ENCODE peak calls at places on chromosome 4, in seven cellular contexts. One of them, this sample, is unnamed.

GRCh38 chr4:95061220-95061619 is 303.5 kb downstream of the BMPR1B start:
- DNase-seq in PC-9: no peak
- DNase-seq in GM23338: peak
- DNase-seq in fibroblast of lung: peak
- DNase-seq in PC-3: no peak
- DNase-seq in GM23248: no peak
- DNase-seq in HCT116: no peak
- DNase-seq in this sample: no peak

GRCh38 chr4:2650276-2650675 is 105.9 kb downstream of the TNIP2 start:
- DNase-seq in GM23248: no peak
- DNase-seq in HCT116: no peak
- DNase-seq in fibroblast of lung: no peak
- DNase-seq in PC-3: no peak
- DNase-seq in PC-9: no peak
- DNase-seq in GM23338: no peak
- DNase-seq in this sample: no peak

GRCh38 chr4:105352826-105353225 is 121.0 kb downstream of the PPA2 start:
- DNase-seq in HCT116: no peak
- DNase-seq in fibroblast of lung: peak
- DNase-seq in GM23248: peak
- DNase-seq in PC-3: no peak
- DNase-seq in PC-9: no peak
- DNase-seq in GM23338: no peak
- DNase-seq in this sample: no peak

GRCh38 chr4:107276052-107276451 is 239.9 kb upstream of the DKK2 start:
- DNase-seq in fibroblast of lung: no peak
- DNase-seq in PC-3: no peak
- DNase-seq in GM23338: no peak
- DNase-seq in HCT116: no peak
- DNase-seq in GM23248: no peak
- DNase-seq in PC-9: no peak
- DNase-seq in this sample: no peak

GRCh38 chr4:155759372-155760252 is 791 bp downstream of the GUCY1B1 start:
- DNase-seq in PC-3: peak
- DNase-seq in fibroblast of lung: peak
- DNase-seq in HCT116: no peak
- DNase-seq in GM23338: peak
- DNase-seq in GM23248: peak
- DNase-seq in PC-9: no peak
- DNase-seq in this sample: no peak

GRCh38 chr4:139589619-139590018 is 33.6 kb upstream of the SETD7 start:
- DNase-seq in HCT116: no peak
- DNase-seq in GM23338: no peak
- DNase-seq in fibroblast of lung: peak
- DNase-seq in PC-3: no peak
- DNase-seq in GM23248: peak
- DNase-seq in PC-9: no peak
- DNase-seq in this sample: no peak

GRCh38 chr4:38663801-38664703 is at the start of gene KLF3:
- DNase-seq in fibroblast of lung: peak
- DNase-seq in PC-3: peak
- DNase-seq in GM23248: peak
- DNase-seq in PC-9: peak
- DNase-seq in GM23338: peak
- DNase-seq in HCT116: peak
- DNase-seq in this sample: peak

GRCh38 chr4:101349346-101350064 is 2.2 kb upstream of the PPP3CA start:
- DNase-seq in GM23248: peak
- DNase-seq in GM23338: no peak
- DNase-seq in PC-9: peak
- DNase-seq in HCT116: peak
- DNase-seq in PC-3: peak
- DNase-seq in fibroblast of lung: peak
- DNase-seq in this sample: no peak

GRCh38 chr4:33649015-33649414 is 2595.3 kb downstream of the ARAP2 start:
- DNase-seq in GM23248: peak
- DNase-seq in PC-9: no peak
- DNase-seq in GM23338: peak
- DNase-seq in HCT116: peak
- DNase-seq in PC-3: peak
- DNase-seq in fibroblast of lung: peak
- DNase-seq in this sample: no peak

GRCh38 chr4:44493924-44494323 is 45.3 kb upstream of the KCTD8 start:
- DNase-seq in PC-3: peak
- DNase-seq in GM23338: peak
- DNase-seq in PC-9: no peak
- DNase-seq in HCT116: no peak
- DNase-seq in fibroblast of lung: no peak
- DNase-seq in GM23248: peak
- DNase-seq in this sample: no peak

GRCh38 chr4:7703669-7704068 is 236.0 kb downstream of the AFAP1 start:
- DNase-seq in GM23248: no peak
- DNase-seq in HCT116: no peak
- DNase-seq in PC-3: peak
- DNase-seq in PC-9: no peak
- DNase-seq in fibroblast of lung: no peak
- DNase-seq in GM23338: no peak
- DNase-seq in this sample: no peak

GRCh38 chr4:78561677-78562076 is 10.1 kb downstream of the ANXA3 start:
- DNase-seq in HCT116: no peak
- DNase-seq in PC-3: peak
- DNase-seq in GM23338: no peak
- DNase-seq in fibroblast of lung: peak
- DNase-seq in GM23248: peak
- DNase-seq in PC-9: peak
- DNase-seq in this sample: no peak

GRCh38 chr4:42148453-42148852 is 4.0 kb downstream of the BEND4 start:
- DNase-seq in HCT116: no peak
- DNase-seq in GM23248: no peak
- DNase-seq in fibroblast of lung: no peak
- DNase-seq in GM23338: no peak
- DNase-seq in PC-9: no peak
- DNase-seq in PC-3: no peak
- DNase-seq in this sample: no peak

GRCh38 chr4:174865418-174865985 is 36.5 kb upstream of the GLRA3 start:
- DNase-seq in GM23338: no peak
- DNase-seq in GM23248: no peak
- DNase-seq in fibroblast of lung: peak
- DNase-seq in HCT116: no peak
- DNase-seq in PC-9: no peak
- DNase-seq in PC-3: peak
- DNase-seq in this sample: no peak

GRCh38 chr4:81635747-81636146 is 164.0 kb upstream of the RASGEF1B start:
- DNase-seq in GM23248: no peak
- DNase-seq in fibroblast of lung: no peak
- DNase-seq in PC-3: peak
- DNase-seq in PC-9: peak
- DNase-seq in HCT116: peak
- DNase-seq in GM23338: no peak
- DNase-seq in this sample: no peak

GRCh38 chr4:163343604-163344146 is at the start of gene NPY5R:
- DNase-seq in GM23248: no peak
- DNase-seq in GM23338: peak
- DNase-seq in fibroblast of lung: no peak
- DNase-seq in PC-9: no peak
- DNase-seq in HCT116: no peak
- DNase-seq in PC-3: no peak
- DNase-seq in this sample: no peak

GRCh38 chr4:6111354-6111930 is 88.9 kb downstream of the JAKMIP1 start:
- DNase-seq in PC-9: no peak
- DNase-seq in fibroblast of lung: no peak
- DNase-seq in HCT116: no peak
- DNase-seq in GM23248: no peak
- DNase-seq in PC-3: no peak
- DNase-seq in GM23338: no peak
- DNase-seq in this sample: no peak

GRCh38 chr4:94686086-94686485 is 71.7 kb upstream of the BMPR1B start:
- DNase-seq in HCT116: no peak
- DNase-seq in GM23248: no peak
- DNase-seq in fibroblast of lung: no peak
- DNase-seq in PC-9: no peak
- DNase-seq in GM23338: no peak
- DNase-seq in PC-3: no peak
- DNase-seq in this sample: no peak

GRCh38 chr4:1577818-1578217 is 106.3 kb downstream of the FAM53A start:
- DNase-seq in PC-3: no peak
- DNase-seq in fibroblast of lung: no peak
- DNase-seq in HCT116: no peak
- DNase-seq in PC-9: no peak
- DNase-seq in GM23248: no peak
- DNase-seq in GM23338: no peak
- DNase-seq in this sample: no peak

GRCh38 chr4:1578301-1578781 is 105.8 kb downstream of the FAM53A start:
- DNase-seq in GM23248: peak
- DNase-seq in fibroblast of lung: no peak
- DNase-seq in GM23338: peak
- DNase-seq in PC-9: no peak
- DNase-seq in HCT116: no peak
- DNase-seq in PC-3: no peak
- DNase-seq in this sample: no peak

GRCh38 chr4:1578968-1579833 is 104.9 kb downstream of the FAM53A start:
- DNase-seq in GM23338: peak
- DNase-seq in fibroblast of lung: peak
- DNase-seq in HCT116: peak
- DNase-seq in PC-9: no peak
- DNase-seq in GM23248: peak
- DNase-seq in PC-3: peak
- DNase-seq in this sample: no peak

GRCh38 chr4:1582227-1582626 is 101.9 kb downstream of the FAM53A start:
- DNase-seq in GM23338: no peak
- DNase-seq in PC-3: no peak
- DNase-seq in HCT116: no peak
- DNase-seq in PC-9: no peak
- DNase-seq in fibroblast of lung: no peak
- DNase-seq in GM23248: no peak
- DNase-seq in this sample: no peak

DNA sequence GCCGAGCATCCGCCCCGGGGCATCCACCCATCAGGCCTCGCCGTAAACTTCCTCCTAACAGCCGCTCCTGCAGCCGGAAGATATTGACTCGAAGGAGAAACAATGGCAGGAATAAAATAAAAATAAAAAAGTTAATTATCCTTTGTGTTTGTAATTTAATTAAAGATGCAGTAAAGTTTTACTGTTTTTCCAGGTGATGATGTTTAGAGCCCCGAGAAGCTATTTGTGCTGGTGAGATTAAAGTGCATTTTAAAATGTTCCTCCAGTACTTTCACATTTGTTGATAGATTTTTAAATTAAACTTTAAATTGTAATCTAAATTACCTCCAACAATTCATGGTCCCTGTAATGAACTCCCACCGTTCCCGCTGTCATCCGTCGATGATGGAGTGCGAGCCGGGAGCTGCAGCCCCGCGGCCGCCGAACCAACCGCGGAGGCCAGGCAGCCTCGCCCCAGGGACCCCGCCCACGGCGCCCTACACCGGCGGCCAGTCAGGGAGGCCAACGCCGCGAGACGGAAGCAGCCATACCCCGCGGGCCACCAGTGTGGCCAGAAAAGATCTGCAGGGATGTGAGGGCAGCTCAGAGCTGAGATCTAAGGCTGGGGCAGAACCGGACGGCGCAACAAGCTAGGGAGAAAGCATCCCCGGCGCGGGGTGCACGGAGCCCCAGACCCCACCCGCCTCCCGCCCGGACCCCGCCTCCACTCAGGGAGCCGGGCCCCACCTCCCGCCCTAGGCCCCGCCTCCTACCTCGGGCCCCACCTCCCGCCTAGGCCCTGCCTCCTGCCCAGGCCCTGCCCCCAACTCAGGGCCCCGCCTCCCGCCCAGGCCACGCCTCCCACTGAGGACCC is 104.1 kb downstream of the FAM53A start:
- DNase-seq in PC-9: peak
- DNase-seq in HCT116: peak
- DNase-seq in GM23248: peak
- DNase-seq in GM23338: peak
- DNase-seq in fibroblast of lung: peak
- DNase-seq in PC-3: peak
- DNase-seq in this sample: no peak
- TF ChIP-seq EZH2 in PC-9: no peak
- TF ChIP-seq EZH2 in HCT116: no peak
- TF ChIP-seq EZH2 in GM23248: no peak
- TF ChIP-seq EZH2 in GM23338: no peak
- TF ChIP-seq EZH2 in fibroblast of lung: no peak
- TF ChIP-seq EZH2 in PC-3: no peak
- TF ChIP-seq EZH2 in this sample: no peak

DNA sequence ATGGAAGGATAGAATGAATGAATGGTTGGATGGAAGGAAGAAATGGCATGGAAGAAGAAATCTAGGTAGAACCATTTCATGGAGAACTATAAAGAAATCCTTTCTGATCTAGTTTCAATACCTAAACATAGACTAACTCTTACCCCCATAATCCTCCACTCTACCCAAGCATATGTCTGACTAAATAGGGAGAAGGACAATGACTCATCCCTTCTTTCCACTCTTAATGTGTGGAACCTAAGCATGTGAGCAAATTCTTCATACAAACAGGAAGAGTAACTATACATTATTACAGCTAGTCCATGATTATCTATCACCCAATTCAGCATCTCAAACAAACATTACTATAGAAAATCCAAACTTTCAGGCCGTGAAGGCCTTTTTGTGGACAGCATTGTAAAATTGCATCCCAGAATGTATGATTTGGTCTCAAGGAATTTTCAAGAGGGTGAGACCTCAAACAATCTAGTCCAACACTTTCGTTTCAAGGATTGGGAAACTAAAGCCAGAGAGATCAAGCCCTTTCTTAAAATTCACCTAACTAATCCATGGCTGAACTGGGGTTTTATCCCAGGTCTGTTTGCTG is 11.2 kb downstream of the C1QTNF7 start:
- DNase-seq in PC-3: no peak
- DNase-seq in PC-9: no peak
- DNase-seq in GM23248: peak
- DNase-seq in HCT116: no peak
- DNase-seq in fibroblast of lung: peak
- DNase-seq in GM23338: no peak
- DNase-seq in this sample: no peak
- H2AFZ ChIP-seq in PC-3: no peak
- H2AFZ ChIP-seq in PC-9: no peak
- H2AFZ ChIP-seq in GM23248: no peak
- H2AFZ ChIP-seq in HCT116: no peak
- H2AFZ ChIP-seq in fibroblast of lung: no peak
- H2AFZ ChIP-seq in GM23338: peak
- H2AFZ ChIP-seq in this sample: no peak

GRCh38 chr4:128161138-128161537 is 100.0 kb downstream of the LARP1B start:
- DNase-seq in fibroblast of lung: no peak
- DNase-seq in PC-9: no peak
- DNase-seq in HCT116: no peak
- DNase-seq in GM23338: peak
- DNase-seq in PC-3: no peak
- DNase-seq in GM23248: no peak
- DNase-seq in this sample: no peak
- TF ChIP-seq EZH2 in fibroblast of lung: no peak
- TF ChIP-seq EZH2 in PC-9: no peak
- TF ChIP-seq EZH2 in HCT116: no peak
- TF ChIP-seq EZH2 in GM23338: no peak
- TF ChIP-seq EZH2 in PC-3: no peak
- TF ChIP-seq EZH2 in GM23248: no peak
- TF ChIP-seq EZH2 in this sample: no peak

DNA sequence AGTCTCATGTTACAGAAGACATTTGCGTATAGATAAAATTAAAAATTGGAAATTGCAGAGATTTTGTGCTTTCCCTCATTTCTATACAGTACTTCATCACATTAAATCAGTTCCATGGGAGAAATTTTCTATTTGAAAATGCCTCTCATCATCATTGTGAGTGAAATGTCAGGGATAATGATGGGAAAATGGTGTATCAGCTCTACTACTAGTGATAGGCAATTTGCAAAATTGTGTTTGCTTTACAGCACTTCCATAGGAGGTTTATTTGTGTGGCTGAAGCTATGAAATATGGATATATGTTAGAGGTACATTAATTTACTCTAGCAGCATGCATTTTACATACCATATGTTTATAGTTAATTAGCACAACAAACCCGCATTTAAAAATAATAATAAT is 21.0 kb upstream of the ANAPC4 start:
- DNase-seq in GM23338: no peak
- DNase-seq in fibroblast of lung: no peak
- DNase-seq in GM23248: no peak
- DNase-seq in PC-9: no peak
- DNase-seq in PC-3: no peak
- DNase-seq in HCT116: no peak
- DNase-seq in this sample: no peak
- H2AFZ ChIP-seq in GM23338: no peak
- H2AFZ ChIP-seq in fibroblast of lung: no peak
- H2AFZ ChIP-seq in GM23248: no peak
- H2AFZ ChIP-seq in PC-9: no peak
- H2AFZ ChIP-seq in PC-3: no peak
- H2AFZ ChIP-seq in HCT116: no peak
- H2AFZ ChIP-seq in this sample: no peak